ENCODE peak calls at places on chromosomes 16 and 17, in six cellular contexts. N is cardiac muscle cell, L is esophagus squamous epithelium, O is vagina, E is tibial nerve, R is mammary epithelial cell. V is an unnamed sample. For H3K27me3, the result is how much of the 10 kb centered on the place peaks cover.

GRCh38 chr17:71084219-71084618 is 914.9 kb downstream of the KCNJ2 start:
- DNase-seq in L (no peak), E (no peak), N (peak), R (peak), O (no peak), V (peak)

GRCh38 chr17:77205396-77206124 is 64.8 kb downstream of the SEC14L1 start:
- DNase-seq in L (no peak), R (no peak), N (no peak), E (no peak), O (no peak), V (no peak)

GRCh38 chr16:75147968-75148310 is 385 bp upstream of the ZFP1 start:
- DNase-seq in E (no peak), R (no peak), L (no peak), N (no peak), O (no peak), V (no peak)

GRCh38 chr17:65666869-65667268 is 105.4 kb upstream of the AXIN2 start:
- DNase-seq in N (no peak), E (no peak), R (no peak), L (no peak), O (no peak), V (no peak)

GRCh38 chr16:74601131-74601871 is 5.6 kb downstream of the GLG1 start:
- DNase-seq in R (peak), N (no peak), O (no peak), L (no peak), E (no peak), V (no peak)

GRCh38 chr17:80785477-80786178 is 206.0 kb upstream of the CHMP6 start:
- DNase-seq in E (no peak), O (no peak), L (no peak), N (no peak), R (no peak), V (no peak)

GRCh38 chr17:17804007-17804406 is 32.8 kb downstream of the SREBF1 start:
- DNase-seq in N (no peak), E (no peak), R (no peak), O (no peak), L (no peak), V (no peak)

GRCh38 chr17:75617218-75617617 is 16.0 kb upstream of the SMIM5 start:
- DNase-seq in R (no peak), L (no peak), O (no peak), N (no peak), E (no peak), V (no peak)

GRCh38 chr17:35256629-35257028 is 13.8 kb downstream of the SLFN5 start:
- DNase-seq in O (no peak), L (no peak), N (no peak), R (no peak), E (no peak), V (no peak)

GRCh38 chr16:49622084-49622390 is 233.9 kb downstream of the ZNF423 start:
- DNase-seq in L (no peak), R (no peak), N (no peak), O (no peak), E (no peak), V (no peak)

GRCh38 chr16:56793504-56793903 is 63.6 kb downstream of the NUP93 start:
- DNase-seq in E (no peak), L (no peak), N (peak), R (peak), O (no peak), V (no peak)

GRCh38 chr17:55735784-55736405 is 13.2 kb upstream of the TMEM100 start:
- DNase-seq in E (no peak), N (peak), L (no peak), R (peak), O (no peak), V (peak)

GRCh38 chr16:85498607-85499006 is 114.5 kb upstream of the GSE1 start:
- DNase-seq in O (no peak), L (no peak), E (no peak), R (no peak), N (no peak), V (no peak)

GRCh38 chr17:37176683-37177082 is 199.1 kb upstream of the C17orf78 start:
- DNase-seq in O (no peak), R (peak), L (no peak), E (no peak), N (no peak), V (peak)

GRCh38 chr16:84186685-84187437 is at the start of gene TAF1C:
- DNase-seq in N (peak), E (peak), O (no peak), R (peak), L (peak), V (peak)

GRCh38 chr16:85767569-85767968 is 16.7 kb upstream of the C16orf74 start:
- DNase-seq in E (no peak), O (no peak), R (peak), L (no peak), N (peak), V (peak)

GRCh38 chr17:6671431-6671830 is 19.9 kb downstream of the C17orf100 start:
- DNase-seq in O (no peak), L (no peak), R (no peak), N (no peak), E (no peak), V (no peak)

GRCh38 chr16:82178352-82178751 is 8.3 kb upstream of the MPHOSPH6 start:
- DNase-seq in N (no peak), O (no peak), E (no peak), L (no peak), R (no peak), V (no peak)

GRCh38 chr17:28370035-28370743 is at the start of gene VTN:
- DNase-seq in L (no peak), O (no peak), N (peak), E (no peak), R (no peak), V (no peak)

GRCh38 chr16:27432600-27432957 is 30.6 kb downstream of the IL21R start:
- DNase-seq in N (peak), E (no peak), L (no peak), R (peak), O (peak), V (peak)

GRCh38 chr16:1134776-1135458 is 18.0 kb upstream of the CACNA1H start:
- DNase-seq in L (no peak), R (no peak), O (no peak), E (no peak), N (no peak), V (no peak)

GRCh38 chr17:27558341-27558740 is 72.6 kb upstream of the LGALS9 start:
- DNase-seq in L (no peak), O (no peak), N (no peak), R (no peak), E (no peak), V (no peak)

GRCh38 chr16:27824006-27824405 is 239.5 kb downstream of the GSG1L start:
- DNase-seq in O (no peak), E (no peak), L (no peak), N (no peak), R (no peak), V (no peak)

GRCh38 chr17:43334744-43335400 is 63.9 kb upstream of the ARL4D start:
- DNase-seq in O (no peak), E (no peak), L (no peak), R (no peak), N (no peak), V (no peak)

GRCh38 chr16:20072524-20073202 is 1.0 kb downstream of the GPR139 start:
- DNase-seq in N (no peak), O (peak), E (no peak), R (no peak), L (no peak), V (no peak)

GRCh38 chr16:50667497-50668367 is 13.4 kb downstream of the SNX20 start:
- DNase-seq in O (no peak), R (no peak), N (no peak), E (no peak), L (no peak), V (no peak)

GRCh38 chr16:15975172-15975571 is 25.8 kb downstream of the ABCC1 start:
- DNase-seq in L (no peak), R (no peak), N (peak), O (no peak), E (no peak), V (no peak)

GRCh38 chr17:30340957-30341356 is 7.1 kb upstream of the TMIGD1 start:
- DNase-seq in R (no peak), O (no peak), E (no peak), L (no peak), N (peak), V (no peak)

GRCh38 chr17:80263253-80264047 is 2.8 kb downstream of the RNF213 start:
- DNase-seq in O (no peak), R (peak), L (peak), N (peak), E (peak), V (peak)

GRCh38 chr17:75241996-75242460 is 19.4 kb downstream of the GGA3 start:
- DNase-seq in R (no peak), N (no peak), E (no peak), L (no peak), O (no peak), V (no peak)

GRCh38 chr16:57711-58110 is 4.1 kb downstream of the SNRNP25 start:
- DNase-seq in O (no peak), N (no peak), E (no peak), L (no peak), R (no peak), V (no peak)

GRCh38 chr16:89034573-89034961 is 57.6 kb upstream of the CBFA2T3 start:
- DNase-seq in N (no peak), E (no peak), O (no peak), R (no peak), L (no peak), V (no peak)

GRCh38 chr16:89033796-89034572 is 57.0 kb upstream of the CBFA2T3 start:
- DNase-seq in O (no peak), R (no peak), E (no peak), L (no peak), N (no peak), V (no peak)

GRCh38 chr16:89031715-89032659 is 55.0 kb upstream of the CBFA2T3 start:
- DNase-seq in E (no peak), O (no peak), R (no peak), N (no peak), L (no peak), V (no peak)

GRCh38 chr16:89035013-89035697 is 58.1 kb upstream of the CBFA2T3 start:
- DNase-seq in O (no peak), N (no peak), R (no peak), L (no peak), E (no peak), V (no peak)

DNA sequence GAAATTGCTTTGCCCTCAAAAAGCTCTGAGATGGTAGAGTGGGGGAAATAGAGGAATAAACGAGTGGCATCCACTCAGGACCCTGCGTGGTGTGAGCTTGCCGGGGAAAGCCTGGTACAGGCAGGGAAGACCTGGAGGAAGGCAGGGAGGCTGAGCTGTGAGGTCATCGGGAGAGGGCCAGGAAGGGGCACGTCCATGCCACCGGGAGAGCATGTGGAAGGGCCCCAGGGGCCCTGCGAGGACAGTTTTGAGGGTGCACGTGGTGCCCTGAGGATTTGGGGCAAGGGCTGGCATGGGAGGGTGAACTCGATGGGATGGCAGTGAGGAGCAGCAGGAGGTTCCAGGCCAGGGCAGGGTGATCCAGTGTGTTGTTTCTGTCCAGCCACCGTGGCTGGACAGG is 56.3 kb upstream of the CBFA2T3 start:
- DNase-seq in L (no peak), N (no peak), E (no peak), O (no peak), R (no peak), V (no peak)
- TF ChIP-seq CTCF in L (no peak), N (no peak), E (no peak), O (no peak), R (no peak), V (no peak)

GRCh38 chr17:49992933-49993422 is 2.0 kb downstream of the DLX3 start:
- DNase-seq in R (no peak), O (no peak), L (no peak), E (no peak), N (no peak), V (no peak)
- H3K27me3 ChIP-seq in R (under half), O (under half), L (under half), E (under half), N (half or more), V (under half)

DNA sequence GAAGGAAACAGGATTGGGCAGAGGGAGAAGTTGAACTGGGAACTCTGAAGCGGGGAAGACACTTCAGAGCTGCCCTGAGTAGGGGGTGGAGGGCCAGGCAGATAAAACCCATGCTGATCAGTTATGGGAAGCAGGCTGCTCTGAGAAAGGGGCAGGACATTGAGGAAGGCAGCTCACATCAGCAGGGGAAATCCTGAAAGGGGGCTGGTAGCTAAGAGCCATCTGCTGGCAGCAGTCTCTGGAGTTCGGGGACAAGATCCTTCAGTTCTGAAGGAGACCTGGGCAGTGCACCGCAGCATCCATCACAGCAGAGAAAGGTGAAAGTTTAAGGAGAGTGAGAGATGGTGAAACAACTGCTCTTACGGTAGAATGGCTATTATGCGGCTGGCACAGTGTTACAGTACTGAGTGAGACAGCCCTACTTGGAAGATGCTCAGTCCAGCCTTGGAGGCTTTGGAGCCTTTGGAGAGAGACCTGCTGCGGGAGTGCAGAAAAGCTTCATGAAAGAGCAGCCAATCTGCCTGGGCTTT is 5.4 kb upstream of the KIF18B start:
- DNase-seq in O (no peak), N (no peak), L (no peak), E (no peak), R (no peak), V (no peak)
- TF ChIP-seq CTCF in O (no peak), N (no peak), L (no peak), E (no peak), R (no peak), V (no peak)

GRCh38 chr17:73551756-73552155 is 92.5 kb downstream of the SDK2 start:
- DNase-seq in L (no peak), O (no peak), R (no peak), N (no peak), E (no peak), V (no peak)

GRCh38 chr17:73553311-73553710 is 90.9 kb downstream of the SDK2 start:
- DNase-seq in R (peak), N (no peak), E (no peak), L (no peak), O (no peak), V (peak)

GRCh38 chr17:73550561-73550960 is 93.7 kb downstream of the SDK2 start:
- DNase-seq in R (peak), N (no peak), O (no peak), E (no peak), L (no peak), V (peak)

GRCh38 chr17:73551144-73551543 is 93.1 kb downstream of the SDK2 start:
- DNase-seq in N (no peak), O (no peak), R (no peak), L (no peak), E (no peak), V (no peak)

DNA sequence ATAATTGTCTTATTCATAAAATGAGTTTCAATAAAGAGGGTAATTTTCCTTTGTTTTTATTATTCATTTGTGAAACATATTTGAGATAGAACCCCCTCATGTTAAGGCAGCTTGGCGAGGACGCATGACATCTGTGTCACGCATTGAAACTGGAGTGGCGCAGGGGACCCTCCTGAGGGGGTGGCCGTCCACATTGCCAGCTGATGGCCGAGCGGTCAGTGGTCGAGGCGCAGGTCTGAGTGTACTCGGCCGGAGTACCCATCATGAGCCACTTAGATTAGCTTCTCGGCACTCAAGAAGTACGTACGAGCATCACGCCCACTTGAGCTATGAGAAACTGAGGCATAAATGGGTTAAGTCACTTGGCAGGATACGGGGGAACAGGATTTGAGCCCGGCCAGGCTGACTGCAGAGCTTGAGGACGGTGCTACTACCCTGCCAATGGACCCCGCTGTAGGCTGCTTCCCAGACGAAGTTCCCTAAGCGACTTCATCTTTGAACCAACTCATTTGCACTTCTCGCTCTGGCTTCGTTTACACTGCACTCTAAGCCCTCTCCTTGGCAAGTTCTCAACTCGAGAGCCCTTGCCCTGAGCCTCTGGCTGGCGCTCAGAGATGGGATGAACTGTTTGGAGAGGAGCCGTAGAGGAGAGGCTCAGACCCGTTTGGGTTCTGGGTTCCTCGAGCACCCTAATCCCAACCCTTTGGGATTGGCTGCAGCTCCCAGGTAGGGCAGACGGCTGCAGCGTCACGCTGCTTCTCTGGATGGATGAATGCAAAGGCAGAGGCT is 91.8 kb downstream of the SDK2 start:
- DNase-seq in L (no peak), N (no peak), O (no peak), R (no peak), E (no peak), V (no peak)
- H3K27me3 ChIP-seq in L (under half), N (under half), O (under half), R (under half), E (under half), V (under half)

GRCh38 chr16:2467301-2468141 is 3.6 kb upstream of the NTN3 start:
- DNase-seq in E (peak), O (no peak), N (peak), R (peak), L (no peak), V (no peak)
- TF ChIP-seq CTCF in E (no peak), O (no peak), N (no peak), R (no peak), L (no peak), V (peak)

DNA sequence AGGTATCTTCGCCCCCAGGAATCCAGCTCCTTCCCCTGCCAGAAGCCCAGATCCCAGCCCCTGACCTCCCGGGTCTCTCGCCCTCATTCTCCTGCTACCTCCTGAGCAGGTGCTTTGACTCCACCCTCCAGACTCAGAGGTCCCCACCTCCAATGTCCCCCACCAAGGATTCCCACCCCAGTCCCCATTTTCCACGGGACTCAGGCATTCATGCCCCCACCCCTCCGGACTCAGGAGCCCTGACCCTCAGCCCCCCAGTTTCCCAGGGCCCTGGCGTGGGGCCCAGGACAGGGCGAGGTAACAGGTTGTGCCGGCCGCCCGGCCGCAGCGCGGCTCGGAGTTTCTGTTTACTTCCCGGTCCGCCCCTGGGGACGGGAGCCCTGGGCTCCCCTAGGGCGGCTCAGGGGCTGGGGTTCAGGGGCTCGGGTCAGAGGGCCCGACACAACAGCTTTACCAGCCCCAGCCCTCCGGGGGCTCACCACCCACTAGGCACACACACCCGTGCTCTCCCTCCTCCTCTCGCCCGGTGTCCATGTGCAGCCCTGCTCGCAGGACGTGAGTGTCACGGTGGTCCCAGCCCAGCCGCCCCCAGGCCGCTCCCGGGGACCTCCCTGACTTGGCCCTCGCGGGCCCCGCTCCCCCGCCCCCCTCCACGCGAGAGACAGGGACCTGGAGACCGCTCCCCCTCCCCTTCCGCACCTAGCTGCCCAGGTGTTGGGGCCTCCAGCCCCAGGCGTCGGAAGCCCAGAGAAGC is 595 bp downstream of the BICDL2 start:
- DNase-seq in O (no peak), N (no peak), L (no peak), E (no peak), R (no peak), V (no peak)
- H3K27me3 ChIP-seq in O (under half), N (half or more), L (under half), E (under half), R (under half), V (half or more)

GRCh38 chr16:23728112-23728477 is 15.1 kb upstream of the ERN2 start:
- DNase-seq in N (no peak), E (no peak), O (no peak), R (no peak), L (no peak), V (no peak)
- TF ChIP-seq CTCF in N (no peak), E (no peak), O (no peak), R (no peak), L (no peak), V (no peak)

GRCh38 chr16:67651039-67651438 is 6.1 kb downstream of the CARMIL2 start:
- DNase-seq in R (no peak), O (no peak), E (no peak), N (no peak), L (no peak), V (no peak)
- H3K27me3 ChIP-seq in R (under half), O (under half), E (under half), N (half or more), L (under half), V (half or more)

GRCh38 chr16:53083123-53083522 is 28.3 kb downstream of the CHD9 start:
- DNase-seq in L (no peak), E (no peak), N (peak), O (no peak), R (peak), V (peak)
- TF ChIP-seq CTCF in L (no peak), E (no peak), N (no peak), O (no peak), R (no peak), V (no peak)

DNA sequence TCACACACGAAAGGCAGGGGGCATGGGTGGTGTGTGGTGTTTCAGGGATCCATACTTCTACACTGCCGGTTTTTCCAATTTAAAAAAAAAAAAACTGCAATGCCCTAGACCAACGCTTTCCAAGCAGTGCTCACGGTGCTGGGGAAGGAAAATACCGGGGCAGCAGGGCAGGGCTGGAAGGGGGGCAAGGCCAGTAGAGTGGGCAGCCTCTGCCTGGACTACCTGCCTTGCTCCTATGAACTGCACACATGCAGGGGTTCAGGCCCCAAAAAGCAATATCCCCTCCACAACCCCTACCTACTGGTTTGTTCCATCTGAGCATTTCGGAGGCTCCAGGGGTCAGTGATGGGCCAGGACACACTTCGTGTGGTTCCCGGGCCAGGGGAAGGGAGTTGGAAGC is 29.4 kb downstream of the RPH3AL start:
- DNase-seq in L (no peak), O (no peak), R (no peak), N (no peak), E (no peak), V (no peak)
- H3K27me3 ChIP-seq in L (under half), O (under half), R (under half), N (under half), E (under half), V (under half)

V was measured in foreskin keratinocyte.